ENCODE peak calls at places on chromosomes 2 and 18, in six cellular contexts. J is H54, V is body of pancreas, M is stomach, U is spleen, W is ovary. N is an unnamed sample.

GRCh38 chr18:75125359-75126331 is 83.3 kb downstream of the PTGR3 start:
- DNase-seq in U (peak), V (no peak), W (no peak), M (no peak), J (no peak), N (peak)

GRCh38 chr18:35730738-35731370 is 149.3 kb downstream of the GALNT1 start:
- DNase-seq in J (no peak), W (peak), M (no peak), U (no peak), V (no peak), N (no peak)

GRCh38 chr2:119723784-119724467 is 35.8 kb upstream of the PTPN4 start:
- DNase-seq in V (no peak), J (no peak), W (no peak), M (no peak), U (no peak), N (no peak)

GRCh38 chr2:177970670-177971454 is 101.7 kb downstream of the PDE11A start:
- DNase-seq in M (no peak), J (no peak), U (no peak), W (no peak), V (no peak), N (no peak)

GRCh38 chr2:219149667-219150066 is 10.9 kb downstream of the NHEJ1 start:
- DNase-seq in V (peak), M (peak), W (no peak), J (no peak), U (no peak), N (no peak)

GRCh38 chr2:23803275-23803964 is 123.5 kb downstream of the ATAD2B start:
- DNase-seq in W (no peak), U (no peak), V (no peak), J (no peak), M (no peak), N (no peak)

GRCh38 chr2:42309366-42309765 is 51.7 kb downstream of the COX7A2L start:
- DNase-seq in J (no peak), V (no peak), M (no peak), W (no peak), U (no peak), N (no peak)

GRCh38 chr2:170764880-170765261 is 5.3 kb upstream of the ERICH2 start:
- DNase-seq in V (no peak), W (no peak), J (no peak), U (no peak), M (no peak), N (no peak)

GRCh38 chr18:75574197-75574596 is 146.7 kb upstream of the SMIM21 start:
- DNase-seq in U (no peak), W (no peak), J (no peak), V (no peak), M (no peak), N (no peak)

GRCh38 chr18:30929718-30930117 is 112.8 kb downstream of the DSC3 start:
- DNase-seq in U (no peak), W (no peak), J (no peak), M (no peak), V (no peak), N (no peak)

GRCh38 chr2:36568533-36569246 is 29.3 kb downstream of the FEZ2 start:
- DNase-seq in W (no peak), V (no peak), U (no peak), J (no peak), M (no peak), N (no peak)

GRCh38 chr18:13703899-13704298 is 22.5 kb downstream of the FAM210A start:
- DNase-seq in J (no peak), W (no peak), M (no peak), V (no peak), U (no peak), N (no peak)

GRCh38 chr18:55779461-55779710 is 191.4 kb upstream of the TCF4 start:
- DNase-seq in W (no peak), U (peak), M (no peak), J (no peak), V (no peak), N (no peak)

GRCh38 chr18:60693426-60693825 is 320.9 kb upstream of the MC4R start:
- DNase-seq in M (no peak), V (no peak), J (no peak), U (no peak), W (no peak), N (no peak)

GRCh38 chr18:54671291-54671881 is 80.3 kb downstream of the DYNAP start:
- DNase-seq in M (no peak), W (no peak), V (no peak), U (no peak), J (no peak), N (no peak)

GRCh38 chr2:238449909-238450417 is 23.2 kb downstream of the ASB1 start:
- DNase-seq in V (peak), W (no peak), M (no peak), J (no peak), U (peak), N (peak)

GRCh38 chr2:232897386-232897970 is 27.4 kb downstream of the SNORC start:
- DNase-seq in V (no peak), W (peak), U (no peak), M (peak), J (no peak), N (no peak)

GRCh38 chr2:186691231-186691630 is 2.6 kb upstream of the FAM171B start:
- DNase-seq in W (no peak), U (no peak), J (no peak), M (no peak), V (no peak), N (no peak)

GRCh38 chr2:67006373-67006960 is 390.7 kb upstream of the ETAA1 start:
- DNase-seq in U (no peak), W (no peak), J (no peak), V (no peak), M (no peak), N (no peak)

GRCh38 chr18:54679318-54680149 is 88.5 kb downstream of the DYNAP start:
- DNase-seq in J (peak), V (no peak), U (no peak), M (no peak), W (no peak), N (no peak)

GRCh38 chr2:172084484-172084733 is 898 bp upstream of the DLX1 start:
- DNase-seq in V (no peak), W (no peak), J (no peak), U (no peak), M (no peak), N (no peak)

GRCh38 chr2:68385232-68385906 is 20.3 kb downstream of the PLEK start:
- DNase-seq in W (no peak), V (no peak), M (no peak), U (peak), J (no peak), N (no peak)
- TF ChIP-seq POLR2A in W (no peak), V (no peak), M (no peak), U (peak), J (no peak), N (no peak)

DNA sequence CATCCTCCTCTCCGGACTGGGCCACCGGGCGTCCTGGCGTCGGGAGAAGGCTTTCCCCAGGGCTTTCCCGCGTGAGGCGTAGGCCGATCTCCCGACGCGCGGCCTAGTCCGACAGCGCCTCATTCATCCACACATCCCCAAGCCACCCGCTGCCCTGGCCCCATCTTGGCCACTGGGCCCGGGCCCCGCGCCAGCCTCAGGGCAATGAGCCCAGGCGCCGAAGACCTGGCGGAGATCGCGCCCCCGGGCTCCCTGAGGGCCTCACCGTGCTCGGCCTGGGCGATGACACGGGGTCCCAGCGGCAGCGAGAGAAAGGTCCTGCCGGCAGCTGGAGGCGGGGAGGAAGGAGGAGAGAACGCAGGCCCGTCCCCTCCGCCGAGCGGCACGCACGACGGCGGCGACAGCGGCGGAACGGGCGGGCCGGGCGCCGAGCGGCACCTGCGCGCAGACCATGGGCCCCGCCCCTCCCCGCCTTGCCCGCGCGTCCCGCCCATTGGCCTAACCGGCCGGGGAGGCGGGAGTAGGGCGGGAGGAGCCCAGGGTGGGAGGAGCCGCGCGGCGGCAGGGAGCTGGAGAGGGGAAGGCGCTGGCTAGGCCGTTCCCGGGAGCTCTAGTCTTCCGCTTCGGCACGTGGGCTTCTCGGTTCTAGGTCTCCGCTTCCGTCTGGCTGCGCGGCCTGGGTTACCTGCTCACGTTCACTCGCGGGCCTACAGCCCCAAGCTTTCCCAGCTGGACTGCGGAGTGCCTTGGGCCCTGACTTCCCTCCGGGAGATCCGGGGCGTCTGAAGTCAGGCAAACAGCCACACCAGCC is at the start of gene OLA1:
- DNase-seq in U (peak), V (peak), M (peak), W (peak), J (peak), N (peak)
- TF ChIP-seq POLR2A in U (peak), V (peak), M (no peak), W (peak), J (peak), N (peak)

DNA sequence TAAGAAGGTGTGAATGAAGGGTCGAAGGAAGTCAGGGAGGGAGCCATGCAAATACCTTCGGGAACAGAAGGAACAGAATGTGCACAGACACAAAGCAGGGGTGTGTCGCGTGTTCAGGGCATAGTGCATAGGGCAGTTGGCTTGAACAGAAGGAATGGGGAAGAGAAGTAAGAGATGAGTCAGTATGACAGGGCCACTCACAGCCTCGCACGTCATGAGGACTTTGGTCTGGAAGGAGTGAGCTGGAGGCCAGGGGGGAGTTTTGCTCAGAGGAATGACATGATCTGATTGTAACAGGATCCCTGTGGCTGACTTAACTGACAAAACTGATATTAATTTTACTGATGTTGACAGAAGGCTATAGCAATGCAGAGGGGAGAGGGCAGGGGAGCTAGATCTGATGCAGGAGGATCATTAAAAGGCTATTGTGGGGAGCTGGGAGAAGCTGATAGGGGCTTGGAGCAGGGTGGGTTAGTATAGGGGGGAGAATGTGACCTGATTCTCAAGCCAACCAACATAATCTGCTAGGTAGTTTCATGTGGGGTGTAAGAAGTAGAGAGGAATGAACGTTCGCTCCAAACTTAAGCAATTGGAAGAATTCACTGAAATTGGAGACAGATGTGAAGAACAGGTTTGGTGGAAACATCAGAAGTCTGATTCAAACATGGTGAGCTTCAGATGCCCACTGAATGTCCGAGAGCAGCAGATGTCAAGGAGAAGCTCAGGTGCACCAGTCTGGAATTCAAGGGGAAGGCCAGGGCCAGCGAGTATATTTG is 60.4 kb upstream of the COPS8 start:
- DNase-seq in J (peak), M (peak), U (no peak), W (no peak), V (no peak), N (no peak)
- TF ChIP-seq POLR2A in J (no peak), M (no peak), U (no peak), W (no peak), V (no peak), N (no peak)

DNA sequence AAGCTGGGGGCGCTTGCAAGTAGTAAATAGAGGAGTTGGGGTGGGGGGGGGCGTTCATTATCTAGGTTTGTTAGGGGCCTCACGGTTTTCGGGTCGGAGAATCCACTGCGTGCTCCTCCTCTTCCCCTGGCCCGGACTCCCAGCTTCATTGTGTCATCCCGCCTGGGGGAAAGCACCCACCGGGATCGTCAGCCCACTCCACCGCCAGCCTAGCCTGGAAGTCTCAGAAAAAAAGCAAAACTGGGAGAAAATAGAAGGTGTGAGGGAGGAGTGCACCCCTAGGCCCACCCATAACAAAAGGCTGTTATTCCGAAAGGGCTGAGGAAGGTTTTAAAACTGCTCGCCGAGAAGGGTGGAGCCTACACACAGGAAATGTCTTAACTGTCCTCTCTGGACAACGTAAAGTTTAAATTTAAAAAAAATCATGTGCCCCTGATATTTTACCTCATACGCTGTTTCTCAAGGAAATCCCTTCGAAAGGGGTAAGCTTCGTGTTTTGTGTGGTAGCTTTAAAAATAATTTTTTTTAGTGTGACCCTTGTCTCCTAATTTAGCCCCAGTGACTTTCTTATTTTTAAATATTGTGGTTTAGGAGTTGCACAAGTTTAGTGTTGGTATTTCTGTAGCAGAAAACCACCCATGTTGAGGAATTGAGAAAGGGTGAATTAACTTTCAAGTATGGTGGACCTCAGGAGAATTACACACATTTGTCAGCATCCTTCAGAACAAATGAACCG is 104.2 kb downstream of the SPTBN1 start:
- DNase-seq in M (no peak), U (peak), J (peak), W (peak), V (no peak), N (peak)
- TF ChIP-seq POLR2A in M (no peak), U (peak), J (no peak), W (no peak), V (peak), N (no peak)

GRCh38 chr2:70554338-70554892 is 789 bp upstream of the TGFA start:
- DNase-seq in W (no peak), U (no peak), M (no peak), J (no peak), V (no peak), N (no peak)

GRCh38 chr2:70560040-70560439 is 6.4 kb upstream of the TGFA start:
- DNase-seq in W (no peak), V (no peak), J (no peak), U (no peak), M (no peak), N (no peak)

GRCh38 chr2:70558195-70558808 is 4.7 kb upstream of the TGFA start:
- DNase-seq in W (no peak), V (no peak), U (no peak), J (no peak), M (no peak), N (no peak)

GRCh38 chr2:70556608-70557007 is 3.0 kb upstream of the TGFA start:
- DNase-seq in W (no peak), V (no peak), J (no peak), U (no peak), M (no peak), N (no peak)

DNA sequence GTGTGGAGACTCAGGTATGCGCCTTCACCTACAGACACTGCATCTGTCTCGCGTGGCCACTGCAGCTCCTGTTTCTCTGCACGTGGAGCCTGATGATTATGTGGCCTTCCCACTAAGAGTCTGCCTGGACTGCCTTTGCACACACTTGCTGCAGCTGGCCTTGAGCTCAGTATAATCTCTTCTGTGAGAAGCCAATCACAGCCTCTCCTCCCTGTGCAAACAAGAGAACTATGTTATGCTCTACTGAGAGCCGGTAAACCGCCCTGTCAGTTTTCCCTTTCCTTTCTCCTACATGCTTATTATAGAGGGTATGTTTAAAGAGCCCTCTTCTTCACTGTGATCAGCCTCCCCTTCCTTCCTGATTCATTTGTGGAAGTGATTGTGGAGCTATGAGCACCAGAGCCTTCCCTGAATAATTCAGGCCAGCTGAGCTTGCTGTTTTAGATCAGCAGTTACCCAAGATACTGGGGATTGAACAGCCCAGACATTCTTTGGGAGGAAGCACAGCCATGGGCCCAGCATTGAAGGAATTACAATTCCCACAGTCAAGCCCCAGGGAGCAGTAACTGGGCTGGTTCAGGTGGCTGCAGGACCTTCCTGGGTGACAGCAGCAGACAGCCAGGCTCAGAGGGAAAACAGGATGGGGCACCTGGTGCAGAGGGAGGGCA is 3.7 kb upstream of the TGFA start:
- DNase-seq in M (peak), W (no peak), U (no peak), J (no peak), V (peak), N (no peak)
- TF ChIP-seq POLR2A in M (no peak), W (no peak), U (no peak), J (no peak), V (peak), N (no peak)

GRCh38 chr2:237389831-237390230 is 24.1 kb downstream of the COL6A3 start:
- DNase-seq in W (no peak), M (no peak), V (no peak), J (no peak), U (no peak), N (no peak)
- TF ChIP-seq POLR2A in W (no peak), M (no peak), V (no peak), J (no peak), U (no peak), N (no peak)